ENCODE peak calls at places on chromosomes 1 and 21, in five cellular contexts. J, S, T, F and L are unnamed samples.

GRCh38 chr1:205494119-205494518 is 10.3 kb upstream of the CDK18 start:
- DNase-seq in J (no peak), S (no peak), T (no peak), F (no peak), L (no peak)

GRCh38 chr1:174074757-174075156 is 52.6 kb upstream of the RC3H1 start:
- DNase-seq in J (peak; percentile 37), S (no peak), T (no peak), F (peak; percentile 40), L (no peak)

GRCh38 chr1:86773331-86774288 is 69.2 kb downstream of the SH3GLB1 start:
- DNase-seq in J (peak; percentile 55), S (no peak), T (no peak), F (peak; percentile 29), L (no peak)

GRCh38 chr1:29633271-29633615 is 396.9 kb downstream of the PTPRU start:
- DNase-seq in J (no peak), S (no peak), T (no peak), F (no peak), L (no peak)

GRCh38 chr1:29555043-29555620 is 318.8 kb downstream of the PTPRU start:
- DNase-seq in J (no peak), S (no peak), T (no peak), F (no peak), L (no peak)

GRCh38 chr21:32524010-32524719 is 61.2 kb downstream of the TCP10L start:
- DNase-seq in J (no peak), S (no peak), T (peak; percentile 65), F (no peak), L (no peak)

GRCh38 chr1:3037281-3038040 is 16.2 kb downstream of the ACTRT2 start:
- DNase-seq in J (no peak), S (peak; percentile 5), T (no peak), F (no peak), L (no peak)

GRCh38 chr1:181763736-181764135 is 280.4 kb downstream of the CACNA1E start:
- DNase-seq in J (no peak), S (no peak), T (no peak), F (no peak), L (no peak)

GRCh38 chr1:212916395-212917133 is 33.8 kb upstream of the VASH2 start:
- DNase-seq in J (peak; percentile 93), S (no peak), T (peak; percentile 97), F (no peak), L (no peak)

GRCh38 chr1:160076295-160076694 is 5.0 kb upstream of the KCNJ9 start:
- DNase-seq in J (no peak), S (no peak), T (no peak), F (peak; percentile 55), L (no peak)

GRCh38 chr1:15703562-15703961 is 19.4 kb downstream of the PLEKHM2 start:
- DNase-seq in J (no peak), S (no peak), T (no peak), F (peak; percentile 53), L (no peak)

GRCh38 chr21:31696424-31696823 is 35.5 kb downstream of the SCAF4 start:
- DNase-seq in J (no peak), S (no peak), T (no peak), F (no peak), L (no peak)

GRCh38 chr1:221263831-221264767 is 384.9 kb downstream of the HLX start:
- DNase-seq in J (peak; percentile 78), S (no peak), T (peak; percentile 88), F (peak; percentile 29), L (no peak)

GRCh38 chr21:26441081-26441610 is 131.9 kb downstream of the CYYR1 start:
- DNase-seq in J (no peak), S (no peak), T (no peak), F (no peak), L (no peak)

GRCh38 chr21:39175154-39175553 is 8.1 kb downstream of the PSMG1 start:
- DNase-seq in J (peak; percentile 22), S (no peak), T (no peak), F (no peak), L (no peak)

GRCh38 chr1:77394166-77394565 is 112.3 kb downstream of the AK5 start:
- DNase-seq in J (no peak), S (no peak), T (no peak), F (peak; percentile 55), L (no peak)

GRCh38 chr1:152044386-152044785 is 7.6 kb upstream of the S100A11 start:
- DNase-seq in J (peak; percentile 24), S (no peak), T (no peak), F (no peak), L (no peak)

GRCh38 chr1:159756397-159756796 is 24.4 kb upstream of the DUSP23 start:
- DNase-seq in J (peak; percentile 71), S (no peak), T (no peak), F (no peak), L (peak; percentile 63)

GRCh38 chr1:203202431-203203245 is 16.1 kb upstream of the CHI3L1 start:
- DNase-seq in J (peak; percentile 94), S (no peak), T (no peak), F (no peak), L (no peak)

GRCh38 chr1:95027046-95027445 is 45.7 kb downstream of the ALG14 start:
- DNase-seq in J (no peak), S (no peak), T (no peak), F (no peak), L (no peak)

GRCh38 chr1:66370462-66370907 is 163.5 kb upstream of the SGIP1 start:
- DNase-seq in J (no peak), S (peak; percentile 46), T (peak; percentile 37), F (no peak), L (no peak)

GRCh38 chr1:4603317-4604110 is 50.9 kb upstream of the AJAP1 start:
- DNase-seq in J (peak; percentile 48), S (no peak), T (peak; percentile 78), F (peak; percentile 16), L (no peak)

GRCh38 chr1:183580281-183580682 is 10.0 kb downstream of the NCF2 start:
- DNase-seq in J (peak; percentile 99), S (no peak), T (peak; percentile 73), F (peak; percentile 34), L (peak; percentile 100)

GRCh38 chr1:3065396-3065795 is 3.6 kb upstream of the PRDM16 start:
- DNase-seq in J (no peak), S (peak; percentile 20), T (no peak), F (no peak), L (no peak)